ENCODE peak calls at places on chromosomes 7 and 10, in ten cellular contexts. N, R, E, F, O, W, B, M, Z and A are unnamed samples. For H3K4me1, the result is how much of the 10 kb centered on the place peaks cover.

GRCh38 chr10:86306628-86307278 is 59.8 kb downstream of the GRID1 start:
- DNase-seq in E (no peak), B (peak), O (no peak), W (peak), R (peak), N (no peak), M (no peak), Z (peak), F (peak), A (no peak)

GRCh38 chr10:33008499-33009243 is 50.6 kb upstream of the ITGB1 start:
- DNase-seq in E (no peak), F (peak), M (peak), R (peak), N (no peak), W (peak), O (peak), B (peak), Z (peak), A (no peak)

GRCh38 chr7:65910237-65910636 is 37.4 kb downstream of the VKORC1L1 start:
- DNase-seq in O (no peak), E (no peak), N (no peak), B (no peak), R (no peak), M (no peak), Z (no peak), W (peak), F (no peak), A (no peak)

GRCh38 chr10:69051303-69051702 is 36.6 kb upstream of the SRGN start:
- DNase-seq in W (peak), Z (peak), E (no peak), O (peak), R (no peak), N (peak), B (no peak), F (no peak), M (no peak), A (no peak)

GRCh38 chr10:665579-666091 is 23.8 kb downstream of the DIP2C start:
- DNase-seq in E (no peak), Z (no peak), N (no peak), O (peak), W (no peak), M (no peak), B (no peak), F (no peak), R (peak), A (no peak)

GRCh38 chr10:88979153-88979562 is 11.4 kb upstream of the FAS start:
- DNase-seq in O (no peak), R (no peak), M (no peak), N (no peak), E (no peak), W (peak), B (no peak), Z (no peak), F (no peak), A (no peak)

GRCh38 chr10:95660283-95660682 is 3.8 kb upstream of the ALDH18A1 start:
- DNase-seq in F (no peak), W (peak), B (no peak), R (no peak), E (no peak), M (no peak), Z (peak), N (no peak), O (no peak), A (no peak)

GRCh38 chr10:129958686-129959543 is 5.2 kb downstream of the EBF3 start:
- DNase-seq in F (peak), M (no peak), N (no peak), E (no peak), B (peak), W (no peak), Z (no peak), O (no peak), R (peak), A (no peak)

GRCh38 chr10:5538446-5538845 is 13.7 kb downstream of the CALML3 start:
- DNase-seq in O (no peak), M (no peak), F (no peak), Z (peak), W (peak), B (no peak), R (no peak), E (no peak), N (no peak), A (peak)

GRCh38 chr10:17001297-17001744 is 128.3 kb downstream of the CUBN start:
- DNase-seq in R (no peak), N (no peak), Z (no peak), W (peak), M (no peak), F (no peak), E (no peak), O (no peak), B (no peak), A (no peak)

GRCh38 chr7:101598981-101599681 is 30.0 kb downstream of the MYL10 start:
- DNase-seq in B (no peak), N (no peak), R (no peak), W (no peak), F (no peak), M (no peak), O (no peak), E (no peak), Z (peak), A (no peak)

GRCh38 chr10:62887642-62888041 is 71.5 kb upstream of the EGR2 start:
- DNase-seq in F (no peak), M (no peak), E (no peak), N (no peak), R (no peak), B (no peak), O (no peak), W (no peak), Z (no peak), A (no peak)

GRCh38 chr10:29496341-29497162 is 138.2 kb downstream of the SVIL start:
- DNase-seq in F (peak), W (peak), R (peak), O (peak), M (peak), N (peak), B (peak), E (peak), Z (peak), A (peak)

GRCh38 chr7:23434147-23434676 is 36.1 kb downstream of the IGF2BP3 start:
- DNase-seq in M (no peak), B (no peak), W (no peak), E (no peak), O (no peak), R (no peak), N (no peak), F (no peak), Z (no peak), A (no peak)

GRCh38 chr7:68038621-68039314 is 1042.1 kb downstream of the TYW1 start:
- DNase-seq in W (peak), O (no peak), B (no peak), R (no peak), M (no peak), Z (no peak), N (no peak), F (no peak), E (no peak), A (no peak)

GRCh38 chr10:74432841-74433594 is 282.0 kb downstream of the ADK start:
- DNase-seq in R (no peak), Z (peak), W (peak), N (no peak), M (no peak), B (no peak), E (no peak), F (no peak), O (no peak), A (no peak)

GRCh38 chr10:33680036-33680435 is 345.6 kb upstream of the NRP1 start:
- DNase-seq in Z (no peak), E (no peak), R (no peak), N (no peak), F (no peak), W (no peak), M (no peak), B (no peak), O (no peak), A (no peak)

GRCh38 chr7:84251183-84251845 is 56.7 kb upstream of the SEMA3A start:
- DNase-seq in B (no peak), Z (no peak), R (no peak), F (peak), W (peak), M (no peak), O (no peak), E (no peak), N (no peak), A (no peak)

GRCh38 chr10:17175551-17175950 is 25.9 kb downstream of the TRDMT1 start:
- DNase-seq in E (no peak), M (no peak), R (no peak), F (no peak), N (no peak), O (no peak), W (peak), Z (no peak), B (no peak), A (no peak)

GRCh38 chr10:23493711-23494110 is 54.8 kb downstream of the OTUD1 start:
- DNase-seq in Z (no peak), B (no peak), N (no peak), R (no peak), F (no peak), E (no peak), W (no peak), O (no peak), M (no peak), A (no peak)

GRCh38 chr10:93463723-93464511 is 18.2 kb downstream of the MYOF start:
- DNase-seq in E (no peak), F (no peak), W (peak), M (no peak), Z (peak), O (peak), B (no peak), N (peak), R (no peak), A (no peak)

GRCh38 chr7:84916161-84916560 is 270.7 kb downstream of the SEMA3D start:
- DNase-seq in E (no peak), O (no peak), R (no peak), N (no peak), W (no peak), Z (no peak), M (no peak), F (no peak), B (no peak), A (no peak)

GRCh38 chr7:22651534-22652243 is 75.3 kb upstream of the IL6 start:
- DNase-seq in B (no peak), O (no peak), F (no peak), M (no peak), W (peak), Z (peak), E (no peak), R (no peak), N (no peak), A (no peak)

GRCh38 chr7:127252736-127253288 is at the start of gene GRM8:
- DNase-seq in M (no peak), R (peak), F (peak), W (peak), Z (peak), B (peak), O (no peak), N (peak), E (peak), A (peak)

GRCh38 chr10:29041512-29042150 is 247.2 kb upstream of the LYZL1 start:
- DNase-seq in O (no peak), N (no peak), W (peak), E (no peak), M (no peak), B (no peak), Z (no peak), F (no peak), R (no peak), A (no peak)

GRCh38 chr10:60762554-60762953 is 15.7 kb upstream of the CDK1 start:
- DNase-seq in Z (no peak), O (no peak), E (no peak), M (no peak), B (no peak), N (no peak), R (peak), W (no peak), F (peak), A (no peak)

GRCh38 chr10:133173860-133174523 is 14.0 kb downstream of the KNDC1 start:
- DNase-seq in E (no peak), O (no peak), B (no peak), M (no peak), Z (no peak), R (no peak), W (no peak), F (no peak), N (no peak), A (no peak)

GRCh38 chr10:111974325-111974724 is 209.2 kb downstream of the GPAM start:
- DNase-seq in R (no peak), N (no peak), F (no peak), E (no peak), W (no peak), M (no peak), Z (no peak), B (no peak), O (no peak), A (no peak)

GRCh38 chr10:70378122-70378521 is 4.3 kb downstream of the LRRC20 start:
- DNase-seq in R (no peak), W (peak), O (no peak), Z (peak), N (no peak), E (no peak), M (no peak), F (no peak), B (no peak), A (no peak)

GRCh38 chr10:47309403-47310089 is 9.5 kb downstream of the GDF10 start:
- DNase-seq in B (no peak), E (peak), N (no peak), F (peak), M (no peak), W (no peak), O (no peak), R (peak), Z (no peak), A (peak)

GRCh38 chr7:126750207-126750911 is 502.4 kb downstream of the GRM8 start:
- DNase-seq in N (no peak), R (no peak), Z (no peak), F (no peak), B (no peak), M (no peak), W (no peak), E (no peak), O (no peak), A (no peak)

GRCh38 chr7:37212051-37212450 is 236.6 kb downstream of the ELMO1 start:
- DNase-seq in M (no peak), Z (no peak), W (no peak), N (no peak), E (no peak), F (no peak), O (no peak), R (no peak), B (no peak), A (no peak)

GRCh38 chr7:157318015-157318706 is 18.6 kb upstream of the DNAJB6 start:
- DNase-seq in W (peak), E (no peak), N (peak), O (no peak), F (no peak), B (no peak), Z (peak), R (no peak), M (no peak), A (no peak)

GRCh38 chr10:125543796-125544195 is 139.2 kb downstream of the TEX36 start:
- DNase-seq in E (no peak), W (no peak), M (no peak), F (no peak), N (no peak), R (peak), Z (no peak), O (no peak), B (no peak), A (no peak)

GRCh38 chr10:125536236-125536635 is 146.7 kb downstream of the TEX36 start:
- DNase-seq in N (no peak), F (no peak), Z (no peak), R (no peak), M (no peak), E (no peak), W (no peak), B (no peak), O (no peak), A (no peak)

GRCh38 chr10:125534515-125534914 is 148.4 kb downstream of the TEX36 start:
- DNase-seq in O (no peak), R (no peak), N (no peak), B (no peak), F (no peak), E (no peak), W (no peak), M (no peak), Z (no peak), A (no peak)

GRCh38 chr10:125535559-125535958 is 147.4 kb downstream of the TEX36 start:
- DNase-seq in M (no peak), Z (no peak), F (no peak), R (no peak), N (no peak), W (no peak), O (no peak), E (no peak), B (no peak), A (no peak)

DNA sequence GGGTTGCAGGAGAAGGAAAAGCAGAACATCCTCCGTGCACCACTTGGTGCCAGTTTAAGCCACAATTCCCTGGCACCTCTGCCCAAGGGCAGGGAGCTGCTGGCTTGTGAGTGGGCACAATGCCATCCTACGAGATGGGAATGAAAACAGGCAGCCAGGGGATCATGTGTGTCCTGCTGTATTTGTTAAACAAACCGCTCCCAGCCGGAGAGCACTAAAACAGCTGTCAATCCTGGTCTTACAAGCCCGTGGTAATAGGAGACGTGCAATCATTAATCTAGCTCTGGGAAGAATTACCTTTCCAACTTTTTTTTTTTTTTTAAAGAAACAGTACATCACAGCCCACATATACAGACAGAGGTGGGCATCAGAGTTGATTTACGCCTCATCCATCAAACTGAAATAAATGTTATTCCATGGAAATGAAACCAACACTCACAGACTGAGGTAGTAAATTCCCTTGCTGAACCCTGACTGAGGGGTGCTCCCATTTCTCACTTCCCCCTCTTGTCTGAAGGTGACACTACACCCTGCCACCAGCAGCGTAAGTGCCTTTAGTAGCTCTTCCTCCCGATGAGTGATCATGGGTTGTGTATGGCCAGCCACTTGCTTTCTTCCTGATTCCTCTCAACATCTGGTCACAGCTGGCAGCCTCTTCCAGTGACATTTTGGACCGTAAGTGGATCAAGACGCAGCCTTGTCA is 143.9 kb downstream of the TEX36 start:
- DNase-seq in F (peak), W (no peak), E (no peak), Z (no peak), O (no peak), R (peak), M (no peak), N (no peak), B (no peak), A (no peak)
- H3K27ac ChIP-seq in F (no peak), W (no peak), E (no peak), Z (no peak), O (no peak), R (no peak), M (no peak), N (no peak), B (no peak), A (no peak)

DNA sequence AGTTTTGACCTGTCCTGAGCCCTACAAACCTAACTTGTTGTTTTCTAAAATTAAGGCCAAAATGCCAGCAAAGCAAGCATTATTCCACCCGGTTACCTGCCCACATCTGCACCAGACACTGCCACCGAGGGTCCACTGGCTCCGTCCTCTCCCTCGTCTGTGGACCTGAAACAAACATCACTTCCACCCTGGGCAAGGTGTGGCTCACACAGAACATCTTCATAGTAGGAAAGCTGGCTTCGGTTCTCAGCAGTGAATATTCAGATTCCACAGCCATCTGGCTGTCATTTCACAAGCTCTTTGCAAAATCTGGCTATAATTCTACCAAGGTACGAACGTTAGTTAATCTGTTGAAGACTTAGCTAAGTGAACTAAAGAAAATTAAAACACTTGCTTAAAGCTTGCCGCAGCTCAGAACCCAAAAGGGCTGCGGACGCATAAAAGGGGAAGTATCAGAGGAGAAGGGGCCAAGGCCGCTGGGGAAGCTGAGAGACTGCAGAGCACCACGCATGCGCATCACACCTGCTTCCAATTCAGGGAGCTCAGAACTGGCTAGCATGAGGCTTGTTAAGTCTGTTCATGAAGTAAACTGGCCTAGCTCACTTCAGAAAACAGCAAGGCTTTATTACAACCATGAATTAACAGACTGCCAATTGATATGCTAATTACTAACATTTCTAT is 46.2 kb downstream of the PTPRN2 start:
- DNase-seq in O (no peak), B (no peak), R (no peak), N (peak), W (no peak), M (no peak), E (no peak), F (no peak), Z (no peak), A (peak)
- H3K4me1 ChIP-seq in O (under half), B (under half), R (under half), N (under half), W (under half), M (under half), E (under half), F (under half), Z (under half), A (under half)

DNA sequence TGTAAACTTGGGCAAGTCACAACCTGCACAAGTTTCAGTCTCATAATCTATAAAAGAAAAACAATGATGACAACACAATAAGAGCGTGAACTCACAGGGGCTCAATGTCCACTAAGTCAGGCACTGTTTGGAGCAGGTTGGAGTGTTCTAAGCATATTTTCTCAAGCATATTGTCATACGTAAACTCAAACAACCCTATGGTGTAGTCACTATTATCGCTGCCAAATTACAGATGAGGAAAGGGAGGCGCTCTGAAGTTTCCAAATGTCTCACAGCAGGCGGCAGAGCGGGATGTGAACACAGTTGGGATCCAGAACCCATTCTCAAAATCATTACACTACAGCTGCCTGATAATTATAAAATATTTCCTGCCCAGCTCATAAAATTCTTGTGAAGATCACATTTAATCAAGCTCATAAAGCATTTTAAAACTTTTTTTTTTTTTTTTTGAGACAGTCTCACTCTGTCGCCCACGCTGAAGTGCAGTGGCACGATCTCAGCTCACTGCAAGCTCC is 64.3 kb downstream of the USP6NL start:
- DNase-seq in O (no peak), E (no peak), F (no peak), Z (no peak), R (no peak), W (peak), B (no peak), M (no peak), N (no peak), A (no peak)
- H3K27ac ChIP-seq in O (no peak), E (no peak), F (no peak), Z (no peak), R (no peak), W (no peak), B (no peak), M (no peak), N (no peak), A (peak)

DNA sequence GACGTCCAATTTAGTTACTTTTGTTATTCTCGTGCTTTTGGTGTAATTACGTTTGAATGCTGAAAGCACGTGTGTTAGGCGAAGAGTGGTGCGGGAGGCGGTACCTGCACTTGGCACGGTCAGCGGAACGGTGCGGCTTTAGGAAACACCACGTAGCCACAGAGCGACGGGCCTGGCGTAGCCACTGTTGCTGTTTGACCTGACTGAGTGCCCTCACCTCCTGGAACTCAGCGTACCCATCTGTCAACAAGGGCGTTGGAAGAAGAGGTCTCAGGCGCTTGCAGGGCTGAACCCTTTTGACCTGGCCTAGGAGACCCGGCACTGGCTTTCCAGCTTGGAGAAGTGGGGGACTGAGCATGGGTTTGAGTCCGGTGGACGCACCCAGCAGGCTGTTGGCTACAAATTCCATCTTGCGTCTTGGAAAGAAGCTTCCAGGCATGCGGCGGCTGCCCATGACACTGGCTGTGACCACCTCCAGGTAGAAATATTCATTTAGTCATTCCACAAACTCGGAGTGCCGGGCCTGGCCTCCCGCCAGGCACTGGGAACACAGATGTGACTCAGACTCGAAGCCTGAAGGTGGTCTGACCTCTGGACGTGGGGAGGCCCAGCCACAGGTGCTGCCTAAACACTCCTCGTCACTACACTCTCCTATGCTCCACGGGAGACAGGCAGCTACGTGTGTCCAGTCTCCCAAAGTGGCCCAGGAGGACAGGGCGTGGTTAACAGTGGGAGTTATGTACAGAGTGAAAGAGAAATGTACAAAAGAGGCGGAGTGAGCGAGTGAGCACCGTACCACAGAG is 22.2 kb downstream of the FAM20C start:
- DNase-seq in M (no peak), B (no peak), Z (no peak), O (no peak), R (no peak), N (no peak), W (peak), F (no peak), E (peak), A (no peak)
- H3K4me1 ChIP-seq in M (under half), B (under half), Z (under half), O (under half), R (under half), N (under half), W (under half), F (under half), E (under half), A (under half)